ENCODE peak calls at places on chromosomes 6 and 20, in six cellular contexts. T is testis, A is neural progenitor cell, Q is sigmoid colon, N is HCT116, C is right atrium auricular region. V is an unnamed sample.

GRCh38 chr20:42082611-42083010 is 464.4 kb upstream of the CHD6 start:
- DNase-seq in T (peak; percentile 73), A (no peak), Q (no peak), N (no peak), C (peak; percentile 61), V (peak; percentile 80)

GRCh38 chr6:154515808-154516207 is 5.3 kb upstream of the CNKSR3 start:
- DNase-seq in T (no peak), A (no peak), Q (no peak), N (no peak), C (no peak), V (no peak)

GRCh38 chr6:150937126-150937906 is 71.8 kb downstream of the MTHFD1L start:
- DNase-seq in T (no peak), A (no peak), Q (no peak), N (no peak), C (peak; percentile 77), V (no peak)

GRCh38 chr6:43924222-43924702 is 154.3 kb downstream of the VEGFA start:
- DNase-seq in T (no peak), A (no peak), Q (peak; percentile 54), N (no peak), C (no peak), V (no peak)

GRCh38 chr20:49561256-49561655 is 6.7 kb downstream of the PTGIS start:
- DNase-seq in T (no peak), A (no peak), Q (peak; percentile 56), N (no peak), C (no peak), V (no peak)

GRCh38 chr6:6004147-6004995 is 2.4 kb downstream of the NRN1 start:
- DNase-seq in T (no peak), A (peak; percentile 67), Q (no peak), N (no peak), C (no peak), V (peak; percentile 56)

GRCh38 chr6:122749451-122750050 is 30.0 kb upstream of the FABP7 start:
- DNase-seq in T (no peak), A (no peak), Q (no peak), N (no peak), C (no peak), V (peak; percentile 60)

GRCh38 chr6:1347187-1347560 is 35.3 kb downstream of the FOXQ1 start:
- DNase-seq in T (no peak), A (no peak), Q (no peak), N (no peak), C (no peak), V (no peak)

GRCh38 chr6:47897233-47897632 is 115.4 kb downstream of the OPN5 start:
- DNase-seq in T (no peak), A (no peak), Q (no peak), N (no peak), C (no peak), V (no peak)

GRCh38 chr6:46130665-46131064 is 876 bp downstream of the ENPP4 start:
- DNase-seq in T (peak; percentile 20), A (no peak), Q (no peak), N (no peak), C (no peak), V (no peak)

GRCh38 chr6:53869964-53870363 is 75.2 kb downstream of the LRRC1 start:
- DNase-seq in T (no peak), A (no peak), Q (no peak), N (no peak), C (no peak), V (no peak)

GRCh38 chr6:87590989-87591388 is 1.1 kb downstream of the ORC3 start:
- DNase-seq in T (no peak), A (peak; percentile 10), Q (no peak), N (no peak), C (no peak), V (no peak)

GRCh38 chr20:46308258-46309157 is at the start of gene CDH22:
- DNase-seq in T (peak; percentile 67), A (peak; percentile 84), Q (no peak), N (peak; percentile 22), C (no peak), V (peak; percentile 44)

GRCh38 chr20:63015147-63015664 is 8.4 kb upstream of the BHLHE23 start:
- DNase-seq in T (no peak), A (no peak), Q (no peak), N (no peak), C (no peak), V (no peak)

GRCh38 chr20:47859255-47859654 is 74.0 kb upstream of the SULF2 start:
- DNase-seq in T (no peak), A (no peak), Q (no peak), N (no peak), C (no peak), V (no peak)

GRCh38 chr20:64090165-64090564 is 6.0 kb upstream of the LKAAEAR1 start:
- DNase-seq in T (no peak), A (peak; percentile 63), Q (no peak), N (no peak), C (no peak), V (no peak)

GRCh38 chr6:77638129-77638830 is 14.6 kb upstream of the MEI4 start:
- DNase-seq in T (no peak), A (no peak), Q (no peak), N (no peak), C (no peak), V (no peak)

GRCh38 chr6:105769987-105770386 is 316.1 kb upstream of the PRDM1 start:
- DNase-seq in T (no peak), A (no peak), Q (no peak), N (peak; percentile 86), C (no peak), V (no peak)

GRCh38 chr20:57779401-57780003 is 69.7 kb upstream of the PMEPA1 start:
- DNase-seq in T (no peak), A (no peak), Q (peak; percentile 33), N (no peak), C (no peak), V (no peak)

GRCh38 chr6:134098276-134098675 is 45.9 kb upstream of the SLC2A12 start:
- DNase-seq in T (no peak), A (no peak), Q (no peak), N (no peak), C (no peak), V (no peak)

GRCh38 chr6:106626485-106626884 is 2.8 kb downstream of the RTN4IP1 start:
- DNase-seq in T (no peak), A (no peak), Q (no peak), N (no peak), C (no peak), V (no peak)

GRCh38 chr6:140773276-140773675 is 1359.4 kb upstream of the GJE1 start:
- DNase-seq in T (no peak), A (no peak), Q (no peak), N (no peak), C (no peak), V (no peak)

GRCh38 chr6:133977983-133978895 is 25.2 kb downstream of the TBPL1 start:
- DNase-seq in T (no peak), A (no peak), Q (no peak), N (no peak), C (no peak), V (no peak)

GRCh38 chr6:53773044-53773696 is 21.6 kb upstream of the LRRC1 start:
- DNase-seq in T (no peak), A (no peak), Q (no peak), N (no peak), C (no peak), V (no peak)

GRCh38 chr6:19837511-19838441 is 606 bp downstream of the ID4 start:
- DNase-seq in T (peak; percentile 26), A (peak; percentile 87), Q (peak; percentile 68), N (no peak), C (no peak), V (peak; percentile 15)

GRCh38 chr20:37075932-37076685 is 19.7 kb downstream of the RBL1 start:
- DNase-seq in T (no peak), A (no peak), Q (no peak), N (no peak), C (no peak), V (no peak)

GRCh38 chr20:37077009-37077408 is 18.8 kb downstream of the RBL1 start:
- DNase-seq in T (no peak), A (no peak), Q (no peak), N (no peak), C (no peak), V (no peak)

GRCh38 chr20:37081717-37082289 is 14.0 kb downstream of the RBL1 start:
- DNase-seq in T (peak; percentile 23), A (peak; percentile 3), Q (no peak), N (no peak), C (no peak), V (peak; percentile 21)
- H3K27ac ChIP-seq in T (no peak overlapping the region), A (no peak overlapping the region), Q (no peak overlapping the region), N (no peak overlapping the region), C (no peak overlapping the region), V (no peak overlapping the region)

GRCh38 chr6:42405025-42405424 is 46.7 kb downstream of the TRERF1 start:
- DNase-seq in T (no peak), A (no peak), Q (no peak), N (no peak), C (no peak), V (no peak)
- H3K4me1 ChIP-seq in T (peaks cover 26% of the 10 kb centered on the region), A (peaks cover 42% of the 10 kb centered on the region), Q (peaks cover 6% of the 10 kb centered on the region), N (peaks cover 61% of the 10 kb centered on the region), C (no peaks in the 10 kb centered on the region), V (peaks cover 4% of the 10 kb centered on the region)

DNA sequence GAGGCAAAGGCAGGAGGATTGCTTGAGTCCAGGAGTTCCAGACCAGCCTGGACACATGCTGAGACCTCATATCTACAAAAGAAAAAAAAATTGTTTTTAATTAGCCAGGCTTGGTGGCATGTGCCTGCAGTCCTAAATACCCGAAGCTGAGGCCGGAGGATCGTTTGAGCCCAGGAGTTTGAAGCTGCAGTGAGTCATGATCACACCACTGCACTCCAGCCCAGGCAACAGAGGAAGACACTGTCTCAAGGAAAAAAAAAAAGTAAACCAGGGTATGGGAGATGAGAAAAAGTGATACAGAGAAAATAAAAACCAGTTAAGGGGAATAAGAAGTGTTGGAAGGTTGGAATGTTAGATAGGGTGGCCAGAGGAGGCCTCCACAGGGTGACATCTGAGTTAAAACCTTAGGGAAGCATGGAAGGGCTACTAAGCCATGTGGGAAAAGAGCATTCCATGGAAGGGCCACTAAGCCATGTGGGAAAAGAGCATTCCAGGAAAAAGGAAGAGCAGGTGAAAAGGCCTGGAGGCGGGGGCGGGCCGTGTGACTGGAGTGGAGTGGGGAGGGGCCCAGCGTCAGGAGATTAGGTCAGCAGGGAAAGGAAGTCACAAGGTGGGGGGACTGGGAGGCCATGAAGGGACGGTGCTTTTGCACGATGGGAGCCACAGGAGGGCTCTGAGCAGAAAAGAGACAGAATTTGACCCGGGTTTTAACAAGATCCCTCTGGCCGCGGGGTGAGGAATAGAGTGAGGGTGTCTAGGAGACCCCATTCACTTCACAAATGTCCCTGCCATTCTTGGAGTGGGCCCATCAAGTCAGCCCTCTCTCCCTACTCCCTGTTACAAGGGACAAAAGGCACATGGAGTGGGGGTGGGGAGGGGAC is 18.3 kb downstream of the CPNE5 start:
- DNase-seq in T (no peak), A (peak; percentile 63), Q (no peak), N (no peak), C (no peak), V (peak; percentile 54)
- H3K27ac ChIP-seq in T (no peak overlapping the region), A (no peak overlapping the region), Q (no peak overlapping the region), N (no peak overlapping the region), C (peak overlapping the region; percentile 58), V (no peak overlapping the region)

DNA sequence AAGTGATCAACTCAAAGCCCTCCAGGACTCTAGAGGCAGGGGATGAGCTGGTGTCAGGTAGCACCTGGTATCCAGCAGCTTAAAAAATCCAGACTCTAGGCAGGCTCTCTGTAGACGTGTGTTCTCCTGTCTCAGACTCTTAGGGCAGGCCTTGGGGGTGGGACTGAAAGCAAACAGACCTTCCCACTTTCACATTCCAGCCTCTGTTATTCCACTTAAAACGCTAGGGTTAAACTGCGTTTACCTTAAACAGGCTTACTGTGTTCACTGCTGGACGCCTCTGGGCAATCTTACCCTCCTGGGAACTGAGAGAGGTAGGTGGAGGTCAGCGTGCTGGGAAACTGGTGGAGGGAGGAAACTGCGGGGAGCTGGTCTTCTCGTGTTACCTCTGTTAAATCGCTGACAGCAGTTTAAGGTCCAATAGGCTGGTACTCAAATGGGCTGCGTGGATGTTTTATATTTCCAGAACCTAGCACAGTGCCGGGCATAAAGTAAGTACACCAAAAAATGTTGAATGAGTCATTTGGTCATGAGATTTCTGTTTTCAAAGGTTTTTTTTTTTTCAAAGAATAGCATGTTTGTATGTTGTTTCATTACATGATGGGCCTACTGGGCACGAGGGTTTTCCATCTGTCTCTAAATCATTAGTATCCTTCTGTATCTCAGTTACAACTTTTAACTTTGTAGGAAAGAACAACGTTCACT is at the start of gene GCNT2:
- DNase-seq in T (no peak), A (peak; percentile 73), Q (no peak), N (no peak), C (no peak), V (peak; percentile 19)
- H3K4me1 ChIP-seq in T (no peaks in the 10 kb centered on the region), A (peaks cover 37% of the 10 kb centered on the region), Q (peaks cover 16% of the 10 kb centered on the region), N (peaks cover 7% of the 10 kb centered on the region), C (no peaks in the 10 kb centered on the region), V (no peaks in the 10 kb centered on the region)